ENCODE peak calls at places on chromosomes 2 and 18, in nine cellular contexts. One of them, this sample, is unnamed.

GRCh38 chr2:200396726-200397348 is 90.3 kb downstream of the SPATS2L start:
- DNase-seq in heart left ventricle: no peak
- DNase-seq in KBM-7: no peak
- DNase-seq in glutamatergic neuron: no peak
- DNase-seq in left lobe of liver: no peak
- DNase-seq in C1 segment of cervical spinal cord: no peak
- DNase-seq in globus pallidus: no peak
- DNase-seq in memory B cell: no peak
- DNase-seq in HTR-8/SVneo: no peak
- DNase-seq in this sample: no peak

GRCh38 chr2:111236027-111236426 is 115.3 kb downstream of the BCL2L11 start:
- DNase-seq in heart left ventricle: peak
- DNase-seq in KBM-7: no peak
- DNase-seq in glutamatergic neuron: no peak
- DNase-seq in left lobe of liver: peak
- DNase-seq in C1 segment of cervical spinal cord: no peak
- DNase-seq in globus pallidus: no peak
- DNase-seq in memory B cell: no peak
- DNase-seq in HTR-8/SVneo: no peak
- DNase-seq in this sample: no peak

GRCh38 chr2:113407446-113408099 is 29.9 kb upstream of the ZNG1B start:
- DNase-seq in heart left ventricle: no peak
- DNase-seq in KBM-7: peak
- DNase-seq in glutamatergic neuron: no peak
- DNase-seq in left lobe of liver: no peak
- DNase-seq in C1 segment of cervical spinal cord: no peak
- DNase-seq in globus pallidus: no peak
- DNase-seq in memory B cell: no peak
- DNase-seq in HTR-8/SVneo: no peak
- DNase-seq in this sample: no peak

GRCh38 chr2:23379220-23379695 is 5.7 kb upstream of the KLHL29 start:
- DNase-seq in heart left ventricle: no peak
- DNase-seq in KBM-7: no peak
- DNase-seq in glutamatergic neuron: no peak
- DNase-seq in left lobe of liver: no peak
- DNase-seq in C1 segment of cervical spinal cord: no peak
- DNase-seq in globus pallidus: no peak
- DNase-seq in memory B cell: no peak
- DNase-seq in HTR-8/SVneo: no peak
- DNase-seq in this sample: no peak

GRCh38 chr2:241390301-241391206 is 34.5 kb downstream of the FARP2 start:
- DNase-seq in heart left ventricle: no peak
- DNase-seq in KBM-7: no peak
- DNase-seq in glutamatergic neuron: no peak
- DNase-seq in left lobe of liver: no peak
- DNase-seq in C1 segment of cervical spinal cord: no peak
- DNase-seq in globus pallidus: no peak
- DNase-seq in memory B cell: no peak
- DNase-seq in HTR-8/SVneo: no peak
- DNase-seq in this sample: no peak

GRCh38 chr18:42640160-42640559 is 475.3 kb downstream of the RIT2 start:
- DNase-seq in heart left ventricle: no peak
- DNase-seq in KBM-7: no peak
- DNase-seq in glutamatergic neuron: no peak
- DNase-seq in left lobe of liver: no peak
- DNase-seq in C1 segment of cervical spinal cord: no peak
- DNase-seq in globus pallidus: no peak
- DNase-seq in memory B cell: no peak
- DNase-seq in HTR-8/SVneo: no peak
- DNase-seq in this sample: no peak

GRCh38 chr2:212539145-212539880 is 711 bp upstream of the ERBB4 start:
- DNase-seq in heart left ventricle: peak
- DNase-seq in KBM-7: peak
- DNase-seq in glutamatergic neuron: peak
- DNase-seq in left lobe of liver: peak
- DNase-seq in C1 segment of cervical spinal cord: peak
- DNase-seq in globus pallidus: peak
- DNase-seq in memory B cell: no peak
- DNase-seq in HTR-8/SVneo: peak
- DNase-seq in this sample: no peak

GRCh38 chr2:77604953-77605947 is 83.1 kb upstream of the LRRTM4 start:
- DNase-seq in heart left ventricle: no peak
- DNase-seq in KBM-7: no peak
- DNase-seq in glutamatergic neuron: no peak
- DNase-seq in left lobe of liver: no peak
- DNase-seq in C1 segment of cervical spinal cord: no peak
- DNase-seq in globus pallidus: no peak
- DNase-seq in memory B cell: no peak
- DNase-seq in HTR-8/SVneo: no peak
- DNase-seq in this sample: no peak

GRCh38 chr2:218877331-218877730 is 3.3 kb upstream of the WNT10A start:
- DNase-seq in heart left ventricle: no peak
- DNase-seq in KBM-7: no peak
- DNase-seq in glutamatergic neuron: peak
- DNase-seq in left lobe of liver: no peak
- DNase-seq in C1 segment of cervical spinal cord: no peak
- DNase-seq in globus pallidus: no peak
- DNase-seq in memory B cell: no peak
- DNase-seq in HTR-8/SVneo: no peak
- DNase-seq in this sample: no peak

GRCh38 chr2:231347081-231347480 is 48.4 kb upstream of the B3GNT7 start:
- DNase-seq in heart left ventricle: no peak
- DNase-seq in KBM-7: no peak
- DNase-seq in glutamatergic neuron: no peak
- DNase-seq in left lobe of liver: no peak
- DNase-seq in C1 segment of cervical spinal cord: no peak
- DNase-seq in globus pallidus: no peak
- DNase-seq in memory B cell: no peak
- DNase-seq in HTR-8/SVneo: no peak
- DNase-seq in this sample: no peak

GRCh38 chr18:10094154-10094553 is 180.3 kb downstream of the VAPA start:
- DNase-seq in heart left ventricle: no peak
- DNase-seq in KBM-7: no peak
- DNase-seq in glutamatergic neuron: no peak
- DNase-seq in left lobe of liver: no peak
- DNase-seq in C1 segment of cervical spinal cord: no peak
- DNase-seq in globus pallidus: no peak
- DNase-seq in memory B cell: no peak
- DNase-seq in HTR-8/SVneo: no peak
- DNase-seq in this sample: no peak

This sample was measured in trophoblast cell.